ENCODE peak calls at places on chromosomes 2 and 18, in six cellular contexts. M is lower lobe of right lung, Z is AG09309, Y is NCI-H510A, C is AG04450, R is neural progenitor cell. E is an unnamed sample.
A peak's percentile ranks its signal among the peaks of the same experiment; 100 is the strongest.

GRCh38 chr2:8259106-8259840 is 422.6 kb upstream of the ID2 start:
- DNase-seq in Y (no peak), R (no peak), C (no peak), Z (no peak), M (no peak), E (no peak)

GRCh38 chr2:20424300-20425290 is 22.3 kb upstream of the RHOB start:
- DNase-seq in R (no peak), M (peak; percentile 71), Y (no peak), C (peak; percentile 81), Z (no peak), E (peak; percentile 91)

GRCh38 chr2:237742191-237742590 is 56.4 kb upstream of the RBM44 start:
- DNase-seq in C (no peak), R (no peak), Z (no peak), M (no peak), Y (no peak), E (peak; percentile 24)

GRCh38 chr2:170601489-170601888 is 113.6 kb upstream of the SP5 start:
- DNase-seq in Z (no peak), M (no peak), Y (no peak), C (no peak), R (no peak), E (no peak)

GRCh38 chr2:16214391-16214790 is 274.0 kb downstream of the MYCN start:
- DNase-seq in Z (no peak), Y (no peak), C (no peak), R (no peak), M (no peak), E (no peak)

GRCh38 chr2:165953306-165953654 is 296 bp downstream of the TTC21B start:
- DNase-seq in R (no peak), Y (peak; percentile 61), Z (no peak), M (no peak), C (no peak), E (no peak)

GRCh38 chr2:58228272-58228671 is 12.9 kb downstream of the FANCL start:
- DNase-seq in Y (no peak), M (no peak), R (no peak), Z (no peak), C (no peak), E (no peak)

GRCh38 chr2:146295080-146295670 is 1549.7 kb upstream of the ACVR2A start:
- DNase-seq in R (no peak), Z (no peak), Y (no peak), M (no peak), C (no peak), E (no peak)

GRCh38 chr2:216023055-216023648 is 9.8 kb upstream of the MREG start:
- DNase-seq in R (peak; percentile 55), M (no peak), Z (no peak), Y (no peak), C (no peak), E (no peak)

GRCh38 chr2:71347517-71347916 is 15.9 kb downstream of the ZNF638 start:
- DNase-seq in Y (no peak), C (no peak), Z (no peak), R (peak; percentile 35), M (no peak), E (no peak)

GRCh38 chr2:239299218-239299939 is 101.4 kb downstream of the HDAC4 start:
- DNase-seq in Z (no peak), M (no peak), Y (no peak), C (no peak), R (no peak), E (no peak)

GRCh38 chr18:75548353-75548752 is 120.8 kb upstream of the SMIM21 start:
- DNase-seq in R (peak; percentile 67), M (no peak), Z (no peak), Y (no peak), C (no peak), E (no peak)

GRCh38 chr2:204219196-204219595 is 282.6 kb downstream of the ICOS start:
- DNase-seq in C (no peak), M (no peak), R (no peak), Z (no peak), Y (no peak), E (no peak)

GRCh38 chr2:10382313-10383061 is 65.6 kb downstream of the ODC1 start:
- DNase-seq in R (peak; percentile 17), M (peak; percentile 87), C (no peak), Z (no peak), Y (peak; percentile 89), E (no peak)

GRCh38 chr2:146982393-146982846 is 862.4 kb upstream of the ACVR2A start:
- DNase-seq in Y (no peak), Z (peak; percentile 59), M (peak; percentile 46), R (no peak), C (peak; percentile 13), E (no peak)

GRCh38 chr18:13235326-13235937 is 16.9 kb downstream of the LDLRAD4 start:
- DNase-seq in Z (no peak), C (no peak), R (no peak), M (peak; percentile 16), Y (no peak), E (peak; percentile 16)

GRCh38 chr2:204049635-204050034 is 113.1 kb downstream of the ICOS start:
- DNase-seq in C (no peak), Y (no peak), R (no peak), M (no peak), Z (no peak), E (no peak)